ENCODE peak calls at places on chromosome 5, in six cellular contexts. F is stomach; R is hepatocyte; Z is IMR-90; V is skeletal muscle cell; S is CD4-positive, alpha-beta memory T cell. G is an unnamed sample.

GRCh38 chr5:115855959-115856358 is 14.2 kb downstream of the AP3S1 start:
- DNase-seq in F (no peak), R (no peak), Z (peak), V (no peak), S (no peak), G (no peak)

GRCh38 chr5:36894950-36895349 is 18.4 kb downstream of the NIPBL start:
- DNase-seq in F (no peak), R (no peak), Z (no peak), V (no peak), S (no peak), G (no peak)

GRCh38 chr5:40198736-40199135 is 481.0 kb upstream of the PTGER4 start:
- DNase-seq in F (no peak), R (no peak), Z (no peak), V (no peak), S (no peak), G (no peak)

GRCh38 chr5:148682283-148683026 is 28.1 kb upstream of the HTR4 start:
- DNase-seq in F (no peak), R (no peak), Z (no peak), V (no peak), S (no peak), G (no peak)

GRCh38 chr5:56440871-56441740 is 208.0 kb upstream of the ANKRD55 start:
- DNase-seq in F (no peak), R (peak), Z (peak), V (peak), S (no peak), G (no peak)

GRCh38 chr5:57488308-57488955 is 5.8 kb upstream of the ACTBL2 start:
- DNase-seq in F (no peak), R (no peak), Z (peak), V (peak), S (no peak), G (no peak)

GRCh38 chr5:55593115-55593472 is 58.3 kb upstream of the PLPP1 start:
- DNase-seq in F (no peak), R (no peak), Z (no peak), V (no peak), S (no peak), G (no peak)

GRCh38 chr5:55037046-55037771 is 13.2 kb downstream of the GZMK start:
- DNase-seq in F (no peak), R (peak), Z (no peak), V (no peak), S (peak), G (no peak)

GRCh38 chr5:129609710-129610109 is 138.2 kb upstream of the MINAR2 start:
- DNase-seq in F (no peak), R (no peak), Z (no peak), V (no peak), S (no peak), G (no peak)

GRCh38 chr5:132764671-132765070 is 12.4 kb downstream of the SEPTIN8 start:
- DNase-seq in F (no peak), R (no peak), Z (no peak), V (no peak), S (no peak), G (no peak)

GRCh38 chr5:143896981-143897380 is 85.0 kb downstream of the HMHB1 start:
- DNase-seq in F (no peak), R (peak), Z (peak), V (no peak), S (no peak), G (no peak)

GRCh38 chr5:127757576-127757975 is 54.4 kb downstream of the CCDC192 start:
- DNase-seq in F (peak), R (peak), Z (peak), V (peak), S (peak), G (no peak)

GRCh38 chr5:154765396-154765925 is 10.3 kb downstream of the LARP1 start:
- DNase-seq in F (no peak), R (no peak), Z (no peak), V (no peak), S (no peak), G (no peak)

GRCh38 chr5:172498431-172499129 is 44.3 kb upstream of the SH3PXD2B start:
- DNase-seq in F (no peak), R (no peak), Z (no peak), V (no peak), S (no peak), G (no peak)

GRCh38 chr5:100800552-100800951 is 102.5 kb downstream of the ST8SIA4 start:
- DNase-seq in F (no peak), R (no peak), Z (no peak), V (no peak), S (no peak), G (no peak)

GRCh38 chr5:78893959-78894676 is 91.0 kb downstream of the ARSB start:
- DNase-seq in F (no peak), R (no peak), Z (peak), V (no peak), S (no peak), G (no peak)

GRCh38 chr5:123450641-123451421 is 27.6 kb upstream of the CEP120 start:
- DNase-seq in F (no peak), R (peak), Z (no peak), V (no peak), S (no peak), G (no peak)

GRCh38 chr5:98258939-98259338 is 514.5 kb upstream of the RGMB start:
- DNase-seq in F (no peak), R (no peak), Z (no peak), V (no peak), S (no peak), G (no peak)

GRCh38 chr5:169474226-169474625 is 109.3 kb upstream of the SPDL1 start:
- DNase-seq in F (no peak), R (no peak), Z (no peak), V (no peak), S (no peak), G (no peak)

GRCh38 chr5:147869112-147869511 is 9.4 kb upstream of the SCGB3A2 start:
- DNase-seq in F (no peak), R (no peak), Z (no peak), V (no peak), S (no peak), G (no peak)

GRCh38 chr5:124648902-124649467 is 97.5 kb downstream of the ZNF608 start:
- DNase-seq in F (no peak), R (no peak), Z (no peak), V (no peak), S (no peak), G (no peak)

GRCh38 chr5:151202381-151203139 is 21.3 kb downstream of the CCDC69 start:
- DNase-seq in F (no peak), R (no peak), Z (peak), V (no peak), S (peak), G (no peak)

GRCh38 chr5:72572236-72572765 is 65.1 kb upstream of the ZNF366 start:
- DNase-seq in F (no peak), R (no peak), Z (no peak), V (no peak), S (no peak), G (no peak)

GRCh38 chr5:25540628-25541027 is 895.9 kb upstream of the CDH10 start:
- DNase-seq in F (no peak), R (no peak), Z (no peak), V (no peak), S (no peak), G (no peak)

GRCh38 chr5:5721881-5722280 is 299.4 kb downstream of the ICE1 start:
- DNase-seq in F (no peak), R (no peak), Z (no peak), V (no peak), S (no peak), G (no peak)
- H3K4me3 ChIP-seq in F (no peak), R (no peak), Z (no peak), V (no peak), S (no peak), G (no peak)

DNA sequence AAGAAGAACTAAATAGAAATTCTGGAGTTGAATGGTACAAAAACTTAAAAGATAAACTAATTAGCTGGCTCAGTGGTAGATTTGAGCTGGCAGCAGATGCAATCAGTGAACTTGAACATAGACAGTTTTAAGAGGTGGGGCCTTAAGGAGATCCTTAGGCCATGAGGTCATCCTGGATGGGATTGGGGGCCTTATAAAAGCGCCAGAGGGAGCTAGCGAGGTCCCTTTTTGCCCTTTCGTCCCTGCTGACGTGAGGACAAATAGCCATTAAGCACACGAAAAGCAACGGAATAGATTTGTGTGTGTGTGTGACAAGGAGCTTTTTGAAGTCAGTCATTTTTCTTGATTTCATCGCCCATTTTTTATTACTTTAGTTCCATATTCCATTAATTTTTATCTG is 83.3 kb downstream of the ZNF354C start:
- DNase-seq in F (no peak), R (peak), Z (peak), V (no peak), S (no peak), G (peak)
- H3K4me3 ChIP-seq in F (no peak), R (no peak), Z (no peak), V (no peak), S (no peak), G (no peak)

DNA sequence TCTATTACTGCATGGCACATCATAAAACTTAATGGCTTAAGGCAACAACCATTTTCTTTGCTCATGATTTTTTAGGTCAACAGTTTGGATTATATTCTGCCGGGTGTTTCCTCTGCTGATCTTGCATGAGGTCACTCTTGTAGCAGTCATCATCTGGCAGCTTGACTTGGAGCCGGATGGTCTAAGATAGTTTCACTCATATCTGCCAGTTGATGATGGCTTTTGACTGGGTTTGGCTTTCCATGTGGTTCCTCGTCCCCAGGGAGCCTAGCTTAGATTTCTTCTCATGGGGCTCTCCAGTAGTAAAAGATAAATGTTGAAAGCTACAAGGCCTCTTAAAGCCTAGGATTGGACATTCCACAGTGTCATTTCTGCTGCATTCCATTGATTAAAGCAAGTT is 27.4 kb downstream of the LNPEP start:
- DNase-seq in F (no peak), R (peak), Z (peak), V (peak), S (peak), G (no peak)
- H3K4me3 ChIP-seq in F (no peak), R (no peak), Z (no peak), V (no peak), S (no peak), G (no peak)

DNA sequence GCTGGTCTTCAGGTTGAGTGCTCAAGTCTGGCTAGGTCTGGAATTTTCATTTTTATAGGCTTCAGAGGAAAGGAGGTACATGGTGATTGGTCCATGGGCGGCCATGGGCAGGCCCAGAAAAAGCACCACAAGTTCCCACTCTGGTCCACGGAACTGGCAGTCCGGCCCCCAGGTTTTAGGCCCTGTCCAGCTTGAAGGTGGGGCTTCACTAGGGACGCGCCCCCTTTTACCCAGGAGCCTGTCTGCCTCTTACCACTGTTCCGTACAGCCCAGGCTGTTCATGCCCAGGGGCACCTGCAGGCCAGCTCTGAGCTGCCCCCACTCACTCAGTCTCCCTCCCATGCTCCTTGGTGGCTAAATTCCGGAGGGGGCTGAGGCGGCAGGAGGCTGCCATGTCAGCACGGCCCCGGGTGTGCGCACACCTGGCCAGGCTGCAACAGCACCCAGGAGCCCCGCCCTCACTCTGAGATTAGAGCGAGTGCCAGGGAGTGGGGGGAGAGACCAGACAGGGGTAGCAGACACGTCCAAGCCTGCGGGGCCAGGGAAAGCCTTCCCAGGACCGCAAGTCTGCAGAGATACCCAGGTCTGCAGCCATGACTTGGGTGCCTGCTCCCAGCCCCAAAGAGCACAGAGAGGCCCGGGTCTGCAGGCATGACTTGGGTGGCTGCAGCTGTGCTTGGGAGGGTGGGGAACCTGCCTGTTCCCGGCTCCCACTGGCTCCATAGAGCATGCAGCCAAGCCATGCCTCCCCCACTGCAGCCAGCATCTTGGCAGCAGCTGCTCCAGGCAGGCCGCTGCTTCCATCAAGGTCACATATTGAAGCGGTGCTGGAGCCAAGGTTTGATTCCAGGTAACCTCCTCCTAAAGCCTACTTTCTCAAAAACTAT is 390.2 kb upstream of the SGCD start:
- DNase-seq in F (no peak), R (no peak), Z (no peak), V (no peak), S (no peak), G (no peak)
- H3K4me3 ChIP-seq in F (no peak), R (no peak), Z (no peak), V (no peak), S (no peak), G (no peak)

DNA sequence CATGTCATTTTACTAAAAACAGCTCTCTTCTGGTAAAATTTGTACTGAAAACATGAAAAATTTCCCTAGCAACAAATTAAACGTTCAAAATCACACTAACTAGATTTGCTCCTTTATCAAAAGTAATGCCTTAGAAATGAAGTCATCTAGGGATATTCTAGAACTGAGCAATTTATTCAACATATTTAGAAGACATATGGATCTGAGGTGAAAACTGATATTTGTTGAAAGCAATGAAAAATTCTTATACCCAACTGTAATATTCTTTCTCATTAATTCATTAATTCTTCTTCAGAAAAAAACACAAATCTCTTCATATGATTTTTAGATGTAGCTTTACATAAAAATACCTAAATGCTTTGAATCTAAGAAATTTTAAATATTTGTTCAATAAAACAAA is 604.9 kb downstream of the NR2F1-AS1 start:
- DNase-seq in F (no peak), R (no peak), Z (no peak), V (no peak), S (no peak), G (no peak)
- H3K4me3 ChIP-seq in F (no peak), R (no peak), Z (no peak), V (no peak), S (no peak), G (no peak)